ENCODE peak calls at places on chromosome 11, in eight cellular contexts. R is amygdala, J is NCI-H1092 treated with DMSO at 0.1 percent for 48 hours, P is A673, U is nucleus accumbens, C is HEK293T, N is 8988T, G is GM12865. I is an unnamed sample.

GRCh38 chr11:5229388-5229787 is 2.5 kb upstream of the HBB start:
- DNase-seq in R (no peak), J (no peak), P (no peak), U (no peak), C (no peak), N (no peak), G (peak), I (no peak)

GRCh38 chr11:9065614-9066431 is 25.6 kb downstream of the SCUBE2 start:
- DNase-seq in R (no peak), J (no peak), P (no peak), U (no peak), C (no peak), N (no peak), G (no peak), I (no peak)

GRCh38 chr11:44290206-44290605 is 19.7 kb downstream of the ALX4 start:
- DNase-seq in R (no peak), J (no peak), P (no peak), U (no peak), C (no peak), N (no peak), G (no peak), I (no peak)

GRCh38 chr11:28808771-28809170 is 700.6 kb downstream of the METTL15 start:
- DNase-seq in R (no peak), J (no peak), P (peak), U (no peak), C (no peak), N (no peak), G (no peak), I (no peak)

GRCh38 chr11:8646873-8647272 is 35.6 kb downstream of the TRIM66 start:
- DNase-seq in R (no peak), J (no peak), P (no peak), U (no peak), C (no peak), N (no peak), G (no peak), I (no peak)

GRCh38 chr11:64766881-64767280 is 7.1 kb upstream of the PYGM start:
- DNase-seq in R (no peak), J (no peak), P (no peak), U (no peak), C (no peak), N (no peak), G (no peak), I (no peak)

GRCh38 chr11:86942212-86942611 is 13.0 kb downstream of the FZD4 start:
- DNase-seq in R (no peak), J (no peak), P (peak), U (no peak), C (no peak), N (no peak), G (no peak), I (no peak)

GRCh38 chr11:114820621-114821020 is 142.3 kb downstream of the NXPE2 start:
- DNase-seq in R (no peak), J (no peak), P (no peak), U (no peak), C (no peak), N (no peak), G (no peak), I (no peak)

GRCh38 chr11:112655386-112655785 is 305.8 kb upstream of the NCAM1 start:
- DNase-seq in R (no peak), J (no peak), P (no peak), U (peak), C (no peak), N (no peak), G (no peak), I (peak)

GRCh38 chr11:128507936-128508335 is 79.4 kb downstream of the ETS1 start:
- DNase-seq in R (no peak), J (no peak), P (no peak), U (no peak), C (no peak), N (no peak), G (no peak), I (no peak)

GRCh38 chr11:16946477-16947282 is 67.5 kb downstream of the PLEKHA7 start:
- DNase-seq in R (no peak), J (no peak), P (no peak), U (no peak), C (no peak), N (no peak), G (peak), I (no peak)

GRCh38 chr11:69823641-69824285 is 4.5 kb upstream of the FGF3 start:
- DNase-seq in R (no peak), J (no peak), P (no peak), U (no peak), C (no peak), N (peak), G (no peak), I (no peak)

GRCh38 chr11:114315749-114316368 is 19.7 kb downstream of the NNMT start:
- DNase-seq in R (no peak), J (peak), P (no peak), U (no peak), C (no peak), N (no peak), G (no peak), I (no peak)

I was measured in substantia nigra.